ENCODE peak calls at places on chromosomes 2 and 18, in five cellular contexts. One of them, this sample, is unnamed.

GRCh38 chr18:9086015-9086414 is 16.5 kb upstream of the NDUFV2 start:
- DNase-seq in left lung: no peak
- DNase-seq in Calu3: no peak
- DNase-seq in astrocyte of the spinal cord: no peak
- DNase-seq in adrenal gland: no peak
- DNase-seq in this sample: no peak

GRCh38 chr2:65377556-65378307 is 54.7 kb downstream of the SPRED2 start:
- DNase-seq in adrenal gland: no peak
- DNase-seq in astrocyte of the spinal cord: peak; percentile 75
- DNase-seq in Calu3: peak; percentile 51
- DNase-seq in left lung: no peak
- DNase-seq in this sample: peak; percentile 83

GRCh38 chr2:170277943-170278342 is 100.0 kb downstream of the MYO3B start:
- DNase-seq in astrocyte of the spinal cord: no peak
- DNase-seq in Calu3: no peak
- DNase-seq in adrenal gland: no peak
- DNase-seq in left lung: no peak
- DNase-seq in this sample: no peak

GRCh38 chr18:60549338-60549960 is 176.9 kb upstream of the MC4R start:
- DNase-seq in left lung: no peak
- DNase-seq in adrenal gland: peak; percentile 28
- DNase-seq in astrocyte of the spinal cord: peak; percentile 85
- DNase-seq in Calu3: peak; percentile 30
- DNase-seq in this sample: no peak

GRCh38 chr18:36693931-36694661 is 134.7 kb downstream of the TPGS2 start:
- DNase-seq in Calu3: no peak
- DNase-seq in adrenal gland: no peak
- DNase-seq in left lung: no peak
- DNase-seq in astrocyte of the spinal cord: peak; percentile 33
- DNase-seq in this sample: no peak

GRCh38 chr2:110657721-110658305 is 20.1 kb downstream of the BUB1 start:
- DNase-seq in adrenal gland: no peak
- DNase-seq in Calu3: peak; percentile 61
- DNase-seq in left lung: no peak
- DNase-seq in astrocyte of the spinal cord: no peak
- DNase-seq in this sample: no peak

GRCh38 chr2:153195342-153195741 is 283.2 kb downstream of the RPRM start:
- DNase-seq in Calu3: no peak
- DNase-seq in adrenal gland: no peak
- DNase-seq in astrocyte of the spinal cord: no peak
- DNase-seq in left lung: peak; percentile 34
- DNase-seq in this sample: no peak

GRCh38 chr2:102442967-102443828 is 20.2 kb downstream of the IL18RAP start:
- DNase-seq in left lung: no peak
- DNase-seq in adrenal gland: no peak
- DNase-seq in Calu3: peak; percentile 16
- DNase-seq in astrocyte of the spinal cord: peak; percentile 34
- DNase-seq in this sample: no peak

GRCh38 chr2:218992703-218993344 is 398 bp downstream of the CRYBA2 start:
- DNase-seq in left lung: peak; percentile 72
- DNase-seq in adrenal gland: peak; percentile 33
- DNase-seq in astrocyte of the spinal cord: no peak
- DNase-seq in Calu3: no peak
- DNase-seq in this sample: no peak

GRCh38 chr2:9170458-9171130 is 36.0 kb upstream of the ASAP2 start:
- DNase-seq in left lung: no peak
- DNase-seq in Calu3: peak; percentile 78
- DNase-seq in adrenal gland: no peak
- DNase-seq in astrocyte of the spinal cord: no peak
- DNase-seq in this sample: no peak

GRCh38 chr18:51383711-51384110 is 186.2 kb upstream of the MEX3C start:
- DNase-seq in Calu3: no peak
- DNase-seq in astrocyte of the spinal cord: no peak
- DNase-seq in adrenal gland: no peak
- DNase-seq in left lung: no peak
- DNase-seq in this sample: no peak

GRCh38 chr2:171723724-171724683 is 36.7 kb downstream of the DYNC1I2 start:
- DNase-seq in astrocyte of the spinal cord: peak; percentile 54
- DNase-seq in Calu3: no peak
- DNase-seq in adrenal gland: no peak
- DNase-seq in left lung: no peak
- DNase-seq in this sample: no peak

GRCh38 chr2:176178271-176178806 is 10.1 kb upstream of the HOXD1 start:
- DNase-seq in left lung: no peak
- DNase-seq in Calu3: peak; percentile 43
- DNase-seq in adrenal gland: no peak
- DNase-seq in astrocyte of the spinal cord: peak; percentile 53
- DNase-seq in this sample: no peak

GRCh38 chr18:79677840-79678239 is 1.8 kb upstream of the CTDP1 start:
- DNase-seq in left lung: no peak
- DNase-seq in astrocyte of the spinal cord: no peak
- DNase-seq in adrenal gland: no peak
- DNase-seq in Calu3: no peak
- DNase-seq in this sample: peak; percentile 21

GRCh38 chr2:183038341-183039300 is at the start of gene NCKAP1:
- DNase-seq in left lung: peak; percentile 97
- DNase-seq in Calu3: peak; percentile 98
- DNase-seq in adrenal gland: peak; percentile 95
- DNase-seq in astrocyte of the spinal cord: peak; percentile 90
- DNase-seq in this sample: peak; percentile 99

GRCh38 chr2:65580824-65581223 is 148.4 kb upstream of the SPRED2 start:
- DNase-seq in adrenal gland: no peak
- DNase-seq in Calu3: no peak
- DNase-seq in left lung: no peak
- DNase-seq in astrocyte of the spinal cord: no peak
- DNase-seq in this sample: no peak

GRCh38 chr2:175030380-175031271 is 25.4 kb upstream of the CHN1 start:
- DNase-seq in left lung: no peak
- DNase-seq in Calu3: peak; percentile 43
- DNase-seq in astrocyte of the spinal cord: peak; percentile 62
- DNase-seq in adrenal gland: peak; percentile 20
- DNase-seq in this sample: no peak

GRCh38 chr2:224286923-224287322 is 115.0 kb downstream of the FAM124B start:
- DNase-seq in left lung: no peak
- DNase-seq in astrocyte of the spinal cord: no peak
- DNase-seq in adrenal gland: no peak
- DNase-seq in Calu3: no peak
- DNase-seq in this sample: no peak

GRCh38 chr2:21277340-21277739 is 153.6 kb downstream of the TDRD15 start:
- DNase-seq in left lung: no peak
- DNase-seq in adrenal gland: no peak
- DNase-seq in astrocyte of the spinal cord: no peak
- DNase-seq in Calu3: no peak
- DNase-seq in this sample: no peak

GRCh38 chr2:233414273-233414654 is 60.0 kb downstream of the DGKD start:
- DNase-seq in astrocyte of the spinal cord: no peak
- DNase-seq in left lung: no peak
- DNase-seq in Calu3: peak; percentile 55
- DNase-seq in adrenal gland: no peak
- DNase-seq in this sample: peak; percentile 62

GRCh38 chr2:128095201-128095600 is 4.2 kb downstream of the UGGT1 start:
- DNase-seq in astrocyte of the spinal cord: no peak
- DNase-seq in left lung: no peak
- DNase-seq in Calu3: no peak
- DNase-seq in adrenal gland: no peak
- DNase-seq in this sample: no peak

GRCh38 chr18:76306685-76307292 is 188.3 kb downstream of the ZNF516 start:
- DNase-seq in adrenal gland: no peak
- DNase-seq in Calu3: no peak
- DNase-seq in astrocyte of the spinal cord: no peak
- DNase-seq in left lung: no peak
- DNase-seq in this sample: no peak

GRCh38 chr2:152352616-152353015 is 17.6 kb downstream of the FMNL2 start:
- DNase-seq in astrocyte of the spinal cord: no peak
- DNase-seq in adrenal gland: no peak
- DNase-seq in Calu3: no peak
- DNase-seq in left lung: no peak
- DNase-seq in this sample: no peak

GRCh38 chr18:48940854-48941531 is 9.8 kb downstream of the SMAD7 start:
- DNase-seq in astrocyte of the spinal cord: no peak
- DNase-seq in Calu3: no peak
- DNase-seq in left lung: no peak
- DNase-seq in adrenal gland: no peak
- DNase-seq in this sample: no peak

GRCh38 chr18:48345596-48345995 is 63.6 kb downstream of the ZBTB7C start:
- DNase-seq in adrenal gland: no peak
- DNase-seq in Calu3: peak; percentile 48
- DNase-seq in astrocyte of the spinal cord: peak; percentile 13
- DNase-seq in left lung: no peak
- DNase-seq in this sample: no peak

GRCh38 chr2:43486604-43487003 is 109.2 kb downstream of the THADA start:
- DNase-seq in astrocyte of the spinal cord: peak; percentile 10
- DNase-seq in left lung: no peak
- DNase-seq in adrenal gland: no peak
- DNase-seq in Calu3: no peak
- DNase-seq in this sample: no peak

GRCh38 chr2:154193246-154193645 is 321.5 kb downstream of the GALNT13 start:
- DNase-seq in left lung: no peak
- DNase-seq in adrenal gland: no peak
- DNase-seq in astrocyte of the spinal cord: no peak
- DNase-seq in Calu3: no peak
- DNase-seq in this sample: no peak

GRCh38 chr2:156405586-156405985 is 30.6 kb upstream of the GPD2 start:
- DNase-seq in adrenal gland: no peak
- DNase-seq in left lung: no peak
- DNase-seq in astrocyte of the spinal cord: no peak
- DNase-seq in Calu3: peak; percentile 13
- DNase-seq in this sample: no peak

GRCh38 chr2:40450066-40450841 is 1.6 kb downstream of the SLC8A1 start:
- DNase-seq in astrocyte of the spinal cord: peak; percentile 78
- DNase-seq in Calu3: no peak
- DNase-seq in left lung: peak; percentile 73
- DNase-seq in adrenal gland: peak; percentile 39
- DNase-seq in this sample: no peak
- TF ChIP-seq CTCF in astrocyte of the spinal cord: no peak
- TF ChIP-seq CTCF in Calu3: no peak
- TF ChIP-seq CTCF in left lung: no peak
- TF ChIP-seq CTCF in adrenal gland: peak; percentile 7
- TF ChIP-seq CTCF in this sample: no peak

DNA sequence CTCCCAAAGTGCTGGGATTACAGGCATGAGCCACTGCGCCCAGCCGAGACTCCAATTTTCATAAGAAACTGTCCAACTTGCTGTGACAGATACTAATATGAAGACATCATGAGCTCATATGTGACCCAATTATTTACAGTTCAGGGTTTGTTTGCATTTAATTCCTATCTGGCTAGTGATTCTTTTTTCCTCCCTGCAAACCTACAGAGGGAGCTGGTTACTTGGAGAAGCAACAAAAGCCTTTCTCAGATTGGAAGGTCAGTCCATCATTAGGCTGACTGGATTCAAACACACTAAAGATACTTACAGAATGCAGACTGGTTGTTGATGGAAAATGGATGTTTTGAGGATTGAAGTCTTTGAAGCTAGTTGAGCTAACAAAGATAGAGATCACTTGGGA is 176.4 kb downstream of the ANKRD44 start:
- DNase-seq in left lung: no peak
- DNase-seq in Calu3: no peak
- DNase-seq in adrenal gland: no peak
- DNase-seq in astrocyte of the spinal cord: no peak
- DNase-seq in this sample: no peak
- TF ChIP-seq CTCF in left lung: no peak
- TF ChIP-seq CTCF in Calu3: no peak
- TF ChIP-seq CTCF in adrenal gland: no peak
- TF ChIP-seq CTCF in astrocyte of the spinal cord: no peak
- TF ChIP-seq CTCF in this sample: peak; percentile 10

DNA sequence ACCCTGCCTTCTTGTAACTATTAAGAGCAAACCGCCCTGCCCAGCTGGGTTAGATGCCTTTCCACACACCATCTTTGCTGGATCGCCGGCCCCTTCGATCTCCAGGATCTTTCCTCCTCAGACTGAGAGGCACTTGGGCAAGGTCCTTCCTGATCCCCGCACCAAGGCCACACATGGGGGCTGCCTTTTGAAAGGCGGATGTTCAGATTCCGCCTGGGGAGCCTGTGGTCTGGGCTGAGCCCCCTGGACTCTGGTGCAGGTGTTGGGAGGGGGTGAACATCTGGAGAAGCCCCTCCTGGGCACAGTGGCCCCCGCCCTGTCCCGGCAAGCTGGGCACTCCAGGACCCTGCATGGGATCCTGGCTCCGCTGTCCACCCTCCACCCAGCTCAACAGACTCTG is 135.4 kb upstream of the HDAC4 start:
- DNase-seq in Calu3: no peak
- DNase-seq in left lung: no peak
- DNase-seq in astrocyte of the spinal cord: no peak
- DNase-seq in adrenal gland: no peak
- DNase-seq in this sample: no peak
- TF ChIP-seq CTCF in Calu3: no peak
- TF ChIP-seq CTCF in left lung: no peak
- TF ChIP-seq CTCF in astrocyte of the spinal cord: no peak
- TF ChIP-seq CTCF in adrenal gland: no peak
- TF ChIP-seq CTCF in this sample: no peak

GRCh38 chr2:39124770-39125075 is 3.9 kb upstream of the SOS1 start:
- DNase-seq in astrocyte of the spinal cord: no peak
- DNase-seq in left lung: no peak
- DNase-seq in Calu3: no peak
- DNase-seq in adrenal gland: no peak
- DNase-seq in this sample: no peak
- TF ChIP-seq CTCF in astrocyte of the spinal cord: no peak
- TF ChIP-seq CTCF in left lung: no peak
- TF ChIP-seq CTCF in Calu3: no peak
- TF ChIP-seq CTCF in adrenal gland: no peak
- TF ChIP-seq CTCF in this sample: peak; percentile 16

This sample was measured in osteocyte.